ENCODE peak calls at places on chromosome 11, in seven cellular contexts. P, E, T, H, V, A and K are unnamed samples.

GRCh38 chr11:2928605-2929510 is at the start of gene PHLDA2:
- DNase-seq in P (peak), E (peak), T (no peak), H (peak), V (peak), A (peak), K (peak)

GRCh38 chr11:43638717-43639116 is 41.8 kb upstream of the HSD17B12 start:
- DNase-seq in P (no peak), E (no peak), T (no peak), H (no peak), V (peak), A (no peak), K (no peak)

GRCh38 chr11:130101661-130102060 is 32.0 kb downstream of the APLP2 start:
- DNase-seq in P (no peak), E (no peak), T (no peak), H (no peak), V (peak), A (no peak), K (no peak)

GRCh38 chr11:66183581-66184048 is 84.8 kb upstream of the RAB1B start:
- DNase-seq in P (no peak), E (no peak), T (no peak), H (no peak), V (peak), A (no peak), K (no peak)

GRCh38 chr11:69430566-69430965 is 50.9 kb upstream of the LINC01488 start:
- DNase-seq in P (no peak), E (no peak), T (no peak), H (peak), V (no peak), A (no peak), K (no peak)

GRCh38 chr11:95145430-95146063 is 55.9 kb downstream of the ENDOD1 start:
- DNase-seq in P (no peak), E (no peak), T (no peak), H (no peak), V (no peak), A (no peak), K (no peak)

GRCh38 chr11:117579148-117579547 is 217.9 kb downstream of the DSCAML1 start:
- DNase-seq in P (no peak), E (no peak), T (no peak), H (no peak), V (no peak), A (no peak), K (no peak)

GRCh38 chr11:32310218-32310601 is 125.1 kb downstream of the WT1 start:
- DNase-seq in P (no peak), E (peak), T (peak), H (no peak), V (no peak), A (no peak), K (no peak)

GRCh38 chr11:30150425-30150824 is 80.4 kb upstream of the FSHB start:
- DNase-seq in P (no peak), E (no peak), T (no peak), H (no peak), V (no peak), A (no peak), K (no peak)

GRCh38 chr11:8080674-8081590 is at the start of gene TUB:
- DNase-seq in P (peak), E (no peak), T (no peak), H (no peak), V (peak), A (no peak), K (no peak)

GRCh38 chr11:26575946-26576345 is 3.9 kb upstream of the MUC15 start:
- DNase-seq in P (no peak), E (no peak), T (no peak), H (no peak), V (peak), A (no peak), K (no peak)

GRCh38 chr11:1745701-1746320 is 4.6 kb downstream of the IFITM10 start:
- DNase-seq in P (no peak), E (no peak), T (no peak), H (no peak), V (no peak), A (no peak), K (no peak)

GRCh38 chr11:61694971-61695706 is 14.9 kb downstream of the DAGLA start:
- DNase-seq in P (no peak), E (peak), T (peak), H (no peak), V (no peak), A (no peak), K (peak)

GRCh38 chr11:128208329-128209220 is 378.8 kb downstream of the ETS1 start:
- DNase-seq in P (no peak), E (no peak), T (peak), H (peak), V (peak), A (no peak), K (no peak)

GRCh38 chr11:36155770-36156485 is 133.3 kb downstream of the COMMD9 start:
- DNase-seq in P (no peak), E (no peak), T (no peak), H (peak), V (peak), A (no peak), K (no peak)

GRCh38 chr11:65183201-65183891 is 1.6 kb downstream of the CAPN1 start:
- DNase-seq in P (no peak), E (peak), T (no peak), H (no peak), V (no peak), A (no peak), K (no peak)

GRCh38 chr11:75103380-75104026 is 6.8 kb upstream of the OR2AT4 start:
- DNase-seq in P (no peak), E (no peak), T (no peak), H (peak), V (peak), A (no peak), K (no peak)

GRCh38 chr11:18493310-18493709 is 33.4 kb downstream of the TSG101 start:
- DNase-seq in P (no peak), E (no peak), T (no peak), H (no peak), V (no peak), A (no peak), K (no peak)

GRCh38 chr11:69450857-69451220 is 30.6 kb upstream of the LINC01488 start:
- DNase-seq in P (no peak), E (no peak), T (no peak), H (no peak), V (no peak), A (no peak), K (no peak)

GRCh38 chr11:75855191-75855590 is 40.2 kb downstream of the UVRAG start:
- DNase-seq in P (no peak), E (no peak), T (no peak), H (no peak), V (no peak), A (no peak), K (no peak)

GRCh38 chr11:117828641-117829368 is 4.3 kb upstream of the FXYD2 start:
- DNase-seq in P (no peak), E (peak), T (peak), H (peak), V (peak), A (peak), K (peak)

GRCh38 chr11:47020793-47021624 is 84.4 kb downstream of the CSTPP1 start:
- DNase-seq in P (no peak), E (no peak), T (no peak), H (peak), V (no peak), A (no peak), K (no peak)

GRCh38 chr11:119380160-119380815 is 1.2 kb downstream of the USP2 start:
- DNase-seq in P (no peak), E (no peak), T (no peak), H (no peak), V (no peak), A (no peak), K (no peak)

GRCh38 chr11:26842883-26843282 is 121.0 kb upstream of the SLC5A12 start:
- DNase-seq in P (no peak), E (no peak), T (no peak), H (peak), V (peak), A (no peak), K (no peak)

GRCh38 chr11:28209906-28210305 is 101.7 kb downstream of the METTL15 start:
- DNase-seq in P (no peak), E (no peak), T (no peak), H (no peak), V (peak), A (no peak), K (no peak)

GRCh38 chr11:97684486-97685439 is 1295.0 kb downstream of the JRKL start:
- DNase-seq in P (no peak), E (no peak), T (no peak), H (no peak), V (no peak), A (no peak), K (no peak)

GRCh38 chr11:112785717-112786116 is 175.5 kb upstream of the NCAM1 start:
- DNase-seq in P (no peak), E (no peak), T (peak), H (peak), V (peak), A (no peak), K (no peak)

GRCh38 chr11:117144477-117145392 is 648 bp downstream of the PAFAH1B2 start:
- DNase-seq in P (peak), E (peak), T (peak), H (peak), V (peak), A (peak), K (peak)

GRCh38 chr11:117197516-117198456 is 1.4 kb upstream of the TAGLN start:
- DNase-seq in P (peak), E (peak), T (peak), H (no peak), V (no peak), A (no peak), K (peak)

GRCh38 chr11:131025020-131025419 is 108.7 kb upstream of the SNX19 start:
- DNase-seq in P (peak), E (no peak), T (no peak), H (peak), V (peak), A (no peak), K (no peak)

GRCh38 chr11:111428113-111428876 is 49.2 kb upstream of the POU2AF1 start:
- DNase-seq in P (no peak), E (no peak), T (no peak), H (no peak), V (no peak), A (no peak), K (no peak)

GRCh38 chr11:30107899-30108298 is 91.1 kb upstream of the KCNA4 start:
- DNase-seq in P (no peak), E (no peak), T (no peak), H (peak), V (peak), A (peak), K (no peak)

GRCh38 chr11:79201637-79202347 is 239.0 kb downstream of the TENM4 start:
- DNase-seq in P (no peak), E (no peak), T (no peak), H (no peak), V (peak), A (peak), K (no peak)

GRCh38 chr11:66002648-66003225 is 434 bp downstream of the BANF1 start:
- DNase-seq in P (no peak), E (peak), T (peak), H (peak), V (peak), A (no peak), K (no peak)

GRCh38 chr11:130486981-130487380 is 38.5 kb downstream of the ADAMTS15 start:
- DNase-seq in P (no peak), E (peak), T (no peak), H (no peak), V (no peak), A (no peak), K (no peak)

GRCh38 chr11:26201411-26201810 is 130.5 kb upstream of the ANO3 start:
- DNase-seq in P (no peak), E (no peak), T (no peak), H (peak), V (peak), A (no peak), K (no peak)

GRCh38 chr11:72693271-72693968 is 19.2 kb upstream of the PDE2A start:
- DNase-seq in P (no peak), E (no peak), T (no peak), H (no peak), V (no peak), A (no peak), K (no peak)

GRCh38 chr11:11988862-11989261 is 19.6 kb downstream of the DKK3 start:
- DNase-seq in P (no peak), E (no peak), T (no peak), H (no peak), V (no peak), A (no peak), K (no peak)
- TF ChIP-seq CTCF in P (no peak), E (no peak), T (no peak), H (peak), V (peak), A (no peak), K (peak)

GRCh38 chr11:10895285-10895684 is 37.4 kb upstream of the ZBED5 start:
- DNase-seq in P (no peak), E (no peak), T (no peak), H (no peak), V (no peak), A (no peak), K (no peak)

GRCh38 chr11:10894666-10895065 is 36.8 kb upstream of the ZBED5 start:
- DNase-seq in P (no peak), E (no peak), T (no peak), H (no peak), V (no peak), A (no peak), K (no peak)

GRCh38 chr11:10892250-10892649 is 34.4 kb upstream of the ZBED5 start:
- DNase-seq in P (no peak), E (no peak), T (no peak), H (no peak), V (no peak), A (peak), K (no peak)

GRCh38 chr11:10891321-10891720 is 33.5 kb upstream of the ZBED5 start:
- DNase-seq in P (no peak), E (no peak), T (no peak), H (no peak), V (no peak), A (no peak), K (no peak)

GRCh38 chr11:10893713-10894112 is 35.9 kb upstream of the ZBED5 start:
- DNase-seq in P (no peak), E (no peak), T (no peak), H (peak), V (peak), A (no peak), K (no peak)
- TF ChIP-seq CTCF in P (no peak), E (peak), T (no peak), H (peak), V (peak), A (no peak), K (no peak)

GRCh38 chr11:44823006-44823405 is 96.2 kb downstream of the TSPAN18 start:
- DNase-seq in P (peak), E (no peak), T (no peak), H (no peak), V (peak), A (no peak), K (no peak)
- TF ChIP-seq CTCF in P (no peak), E (peak), T (no peak), H (peak), V (peak), A (peak), K (no peak)

GRCh38 chr11:121119444-121119843 is 18.4 kb downstream of the TECTA start:
- DNase-seq in P (no peak), E (no peak), T (no peak), H (no peak), V (no peak), A (peak), K (no peak)
- TF ChIP-seq CTCF in P (no peak), E (no peak), T (no peak), H (no peak), V (no peak), A (no peak), K (peak)

DNA sequence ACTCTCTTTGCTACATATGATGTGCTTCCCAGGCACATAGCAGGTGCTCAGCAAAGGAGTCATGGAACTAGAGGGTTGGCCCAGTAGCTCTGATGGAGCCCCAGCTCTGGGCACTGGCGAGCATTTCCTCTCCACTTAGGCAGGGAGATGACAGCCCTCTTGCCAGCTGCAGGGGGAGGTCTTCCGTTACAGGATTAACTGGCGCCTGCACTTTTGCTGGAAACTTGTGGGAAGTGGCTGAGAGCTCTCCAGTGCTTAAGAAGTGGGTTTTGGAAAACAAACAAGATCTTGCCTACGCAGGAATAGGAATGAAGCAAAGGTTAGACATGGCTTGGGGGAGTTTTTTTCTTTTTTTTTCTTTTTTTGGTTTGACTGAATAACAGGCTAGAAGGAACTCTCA is 75.5 kb downstream of the MICAL2 start:
- DNase-seq in P (no peak), E (peak), T (no peak), H (peak), V (peak), A (no peak), K (no peak)
- TF ChIP-seq CTCF in P (no peak), E (peak), T (no peak), H (no peak), V (peak), A (no peak), K (no peak)